ENCODE peak calls at places on chromosomes 1 and 21, in four cellular contexts. F is breast epithelium, Z is ovary, L is A549. V is an unnamed sample.

GRCh38 chr1:38608202-38608864 is 251.2 kb downstream of the RRAGC start:
- DNase-seq in F (no peak), Z (no peak), L (no peak), V (no peak)

GRCh38 chr21:37006521-37007291 is at the start of gene RIPPLY3:
- DNase-seq in F (no peak), Z (no peak), L (no peak), V (no peak)

GRCh38 chr1:61756773-61757172 is 14.5 kb downstream of the PATJ start:
- DNase-seq in F (no peak), Z (no peak), L (no peak), V (no peak)

GRCh38 chr21:41772351-41773080 is 5.7 kb upstream of the RIPK4 start:
- DNase-seq in F (no peak), Z (no peak), L (no peak), V (no peak)

GRCh38 chr1:23798662-23799142 is 1.9 kb downstream of the GALE start:
- DNase-seq in F (no peak), Z (peak; percentile 45), L (no peak), V (no peak)

GRCh38 chr1:82600314-82600713 is 799.6 kb downstream of the ADGRL2 start:
- DNase-seq in F (no peak), Z (no peak), L (no peak), V (no peak)

GRCh38 chr1:235516862-235517446 is 12.7 kb upstream of the B3GALNT2 start:
- DNase-seq in F (no peak), Z (no peak), L (no peak), V (no peak)

GRCh38 chr1:211174375-211174774 is 40.4 kb upstream of the KCNH1 start:
- DNase-seq in F (no peak), Z (no peak), L (no peak), V (no peak)

GRCh38 chr21:45917241-45917640 is 64.3 kb upstream of the COL6A1 start:
- DNase-seq in F (no peak), Z (no peak), L (no peak), V (no peak)

GRCh38 chr21:35484856-35485255 is 435.8 kb upstream of the RUNX1 start:
- DNase-seq in F (no peak), Z (no peak), L (no peak), V (no peak)

GRCh38 chr1:3483801-3484444 is 29.5 kb downstream of the ARHGEF16 start:
- DNase-seq in F (no peak), Z (no peak), L (peak; percentile 23), V (peak; percentile 37)
- TF ChIP-seq CTCF in F (peak; percentile 89), Z (peak; percentile 45), L (peak; percentile 56), V (peak; percentile 73)

DNA sequence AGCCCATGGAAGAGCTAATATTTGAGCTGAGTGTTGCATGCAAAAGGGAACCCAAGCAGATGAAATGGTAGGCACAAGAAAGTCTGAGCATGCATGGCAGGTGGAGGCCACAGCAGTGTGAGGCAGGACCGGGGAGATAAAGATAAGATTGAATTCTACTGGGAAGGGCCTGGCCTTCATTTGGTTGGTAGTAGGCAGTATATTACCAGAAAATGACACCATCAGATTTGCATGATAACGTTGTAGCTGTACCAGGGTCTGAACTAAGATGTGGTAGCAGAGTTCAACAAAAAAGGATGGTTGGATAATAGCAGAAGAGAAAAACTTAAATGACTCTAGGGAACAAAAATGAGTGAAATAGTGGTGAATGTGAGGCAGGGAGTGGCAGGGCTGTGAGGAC is 75.6 kb upstream of the DNAJC6 start:
- DNase-seq in F (no peak), Z (no peak), L (no peak), V (no peak)
- TF ChIP-seq POLR2A in F (no peak), Z (no peak), L (no peak), V (no peak)

DNA sequence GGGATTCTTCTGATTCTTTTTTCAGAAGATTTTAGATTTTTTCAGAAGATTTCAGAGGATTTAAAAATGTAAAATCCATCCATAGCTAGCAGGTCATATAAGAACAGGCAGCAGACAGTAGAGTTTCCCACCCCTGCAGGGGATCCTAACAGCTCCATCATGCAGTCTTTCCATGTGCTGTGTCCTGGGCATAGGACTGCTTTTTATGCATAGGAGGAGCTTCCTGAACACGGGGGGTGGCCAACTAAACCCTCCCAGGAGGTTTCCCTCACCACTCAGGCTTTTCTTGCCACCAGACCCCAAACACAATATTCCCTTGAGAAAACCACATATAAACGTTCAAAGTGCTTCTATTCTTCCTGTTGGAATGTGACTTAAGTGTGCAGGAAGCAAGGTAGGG is 90.1 kb upstream of the TNR start:
- DNase-seq in F (no peak), Z (no peak), L (no peak), V (no peak)
- TF ChIP-seq CTCF in F (no peak), Z (no peak), L (no peak), V (no peak)

DNA sequence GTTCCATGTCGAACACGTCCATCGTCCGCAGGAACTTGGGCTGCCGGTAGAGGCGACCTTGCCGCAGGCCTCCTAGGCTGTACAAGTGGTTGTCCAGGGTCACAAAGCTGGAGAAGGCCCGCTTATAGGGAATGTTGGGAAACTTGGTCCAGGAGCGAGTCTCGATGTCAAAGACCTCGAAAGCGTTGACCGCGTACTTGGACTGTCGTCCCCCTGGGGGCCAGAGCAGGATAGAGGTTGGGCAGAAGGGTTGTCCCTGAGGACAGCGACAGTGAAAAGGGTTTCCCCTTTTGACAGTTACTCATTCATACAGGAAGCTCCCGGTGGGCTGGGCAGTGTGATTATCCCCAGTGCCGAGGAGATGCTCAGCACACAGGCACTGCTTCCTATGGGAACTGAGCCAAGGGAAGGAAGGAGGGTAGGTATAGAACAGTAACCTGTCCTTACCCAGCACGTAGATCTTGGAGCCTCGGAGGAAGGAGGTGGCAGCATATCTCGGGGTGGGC is 17.5 kb downstream of the KLHDC8A start:
- DNase-seq in F (no peak), Z (no peak), L (no peak), V (no peak)
- TF ChIP-seq POLR2A in F (no peak), Z (no peak), L (no peak), V (no peak)

GRCh38 chr1:112707217-112708001 is 482 bp upstream of the RHOC start:
- DNase-seq in F (peak; percentile 85), Z (peak; percentile 92), L (peak; percentile 82), V (peak; percentile 92)
- TF ChIP-seq CTCF in F (peak; percentile 93), Z (peak; percentile 89), L (peak; percentile 79), V (peak; percentile 87)